ENCODE peak calls at places on chromosomes 7 and 10, in four cellular contexts. M is cardiac muscle cell; H is BJ; J is CD4-positive, alpha-beta memory T cell. C is an unnamed sample. For H3K27me3, the result is how much of the 10 kb centered on the place peaks cover.

GRCh38 chr7:2040893-2041270 is 191.9 kb downstream of the MAD1L1 start:
- DNase-seq in J (no peak), M (no peak), H (no peak), C (no peak)

GRCh38 chr7:81638216-81638615 is 131.6 kb downstream of the HGF start:
- DNase-seq in J (no peak), H (peak), M (no peak), C (no peak)

GRCh38 chr10:55305281-55305680 is 504.2 kb upstream of the PCDH15 start:
- DNase-seq in M (no peak), H (no peak), J (no peak), C (no peak)

GRCh38 chr10:47314416-47314970 is 7.8 kb upstream of the GDF2 start:
- DNase-seq in M (no peak), H (no peak), J (no peak), C (no peak)

GRCh38 chr10:88657901-88658300 is 6.3 kb upstream of the LIPF start:
- DNase-seq in M (no peak), H (no peak), J (no peak), C (no peak)

GRCh38 chr7:80240265-80241025 is 105.8 kb downstream of the GNAI1 start:
- DNase-seq in J (no peak), M (no peak), H (no peak), C (no peak)

GRCh38 chr7:3301831-3302618 is 973 bp downstream of the SDK1 start:
- DNase-seq in H (no peak), M (peak), J (peak), C (no peak)

GRCh38 chr10:12444981-12445700 is 95.8 kb downstream of the CAMK1D start:
- DNase-seq in H (no peak), J (no peak), M (no peak), C (no peak)

GRCh38 chr7:74051629-74052410 is 23.8 kb downstream of the ELN start:
- DNase-seq in H (no peak), M (peak), J (no peak), C (no peak)

GRCh38 chr10:14926722-14927416 is 27.0 kb downstream of the DCLRE1C start:
- DNase-seq in M (no peak), J (no peak), H (no peak), C (no peak)

GRCh38 chr10:59234814-59235429 is 58.5 kb downstream of the PHYHIPL start:
- DNase-seq in H (peak), J (no peak), M (peak), C (peak)

GRCh38 chr7:126529833-126530232 is 722.9 kb downstream of the GRM8 start:
- DNase-seq in H (no peak), M (no peak), J (no peak), C (no peak)

GRCh38 chr7:128455556-128456254 is at the start of gene HILPDA:
- DNase-seq in J (peak), H (peak), M (peak), C (peak)

GRCh38 chr7:110534241-110534931 is 556.5 kb upstream of the LRRN3 start:
- DNase-seq in J (no peak), H (no peak), M (peak), C (peak)

GRCh38 chr7:121369462-121369861 is 26.6 kb downstream of the FAM3C start:
- DNase-seq in J (no peak), H (no peak), M (no peak), C (no peak)

GRCh38 chr7:43834463-43835251 is 34.7 kb downstream of the MRPS24 start:
- DNase-seq in J (peak), M (no peak), H (no peak), C (no peak)

GRCh38 chr10:121540773-121541395 is 57.4 kb downstream of the FGFR2 start:
- DNase-seq in M (no peak), J (no peak), H (no peak), C (no peak)

GRCh38 chr7:51102828-51103227 is 213.8 kb downstream of the COBL start:
- DNase-seq in M (no peak), H (no peak), J (no peak), C (no peak)

GRCh38 chr10:42769653-42770052 is 12.9 kb upstream of the BMS1 start:
- DNase-seq in M (no peak), J (no peak), H (no peak), C (no peak)

GRCh38 chr10:84654671-84655070 is 326.3 kb downstream of the CCSER2 start:
- DNase-seq in H (no peak), M (no peak), J (no peak), C (no peak)

GRCh38 chr7:151412318-151412717 is 2.5 kb upstream of the WDR86 start:
- DNase-seq in J (no peak), M (no peak), H (no peak), C (no peak)

GRCh38 chr7:151411551-151411950 is 1.7 kb upstream of the WDR86 start:
- DNase-seq in M (no peak), H (no peak), J (no peak), C (no peak)

GRCh38 chr7:151408839-151409554 is 841 bp downstream of the WDR86 start:
- DNase-seq in H (no peak), J (peak), M (peak), C (no peak)

GRCh38 chr7:151409555-151410404 is at the start of gene WDR86:
- DNase-seq in H (no peak), M (peak), J (peak), C (no peak)

DNA sequence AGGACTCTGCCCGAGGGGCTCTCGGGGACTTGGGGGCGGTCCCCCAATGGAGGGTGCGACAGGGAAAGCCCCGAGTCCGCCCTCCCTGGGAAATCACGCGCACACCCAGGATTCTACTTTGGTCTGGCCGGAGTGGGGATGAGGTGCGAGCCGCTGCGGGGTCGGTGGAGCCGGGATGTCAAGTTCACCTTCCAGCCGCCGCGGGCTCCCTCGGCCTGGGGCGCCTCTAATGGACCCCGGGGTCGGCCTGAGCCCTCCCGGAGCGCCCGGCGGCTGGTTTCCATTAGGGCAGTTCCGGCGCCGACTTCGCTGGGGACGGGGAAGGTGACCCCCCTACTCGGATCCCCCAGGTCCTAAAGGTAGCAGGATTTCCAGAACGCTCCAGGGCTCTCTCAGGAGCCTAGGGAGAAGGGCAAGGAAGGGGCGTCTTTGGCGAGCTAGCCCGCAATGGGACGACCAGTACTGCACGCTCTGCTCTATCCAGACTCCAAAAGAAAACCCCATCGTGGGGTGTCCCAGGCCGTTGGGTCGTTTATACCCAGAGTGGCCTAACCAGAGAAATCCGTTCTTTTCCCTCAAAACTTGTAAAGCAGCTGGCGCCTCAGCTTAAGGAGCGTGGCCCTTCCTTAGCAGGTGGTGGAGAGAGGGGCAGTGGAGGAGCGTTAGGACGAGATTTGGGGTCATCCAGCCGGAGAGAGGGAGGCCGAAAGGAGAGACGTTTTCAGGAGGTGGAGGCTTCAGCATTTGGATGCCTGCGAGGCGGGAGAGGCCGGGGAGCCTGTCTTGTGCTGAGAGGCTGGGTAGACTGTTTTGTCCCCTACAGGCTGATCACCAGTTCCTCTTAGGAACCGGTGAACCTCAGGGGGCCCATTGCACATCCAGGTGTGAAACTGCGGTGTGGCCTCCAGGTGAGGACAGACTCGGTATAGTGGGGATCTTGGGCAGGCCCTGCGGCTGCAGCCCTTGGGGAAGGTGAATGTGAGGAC is 860 bp upstream of the WDR86 start:
- DNase-seq in H (no peak), J (peak), M (peak), C (no peak)
- H3K27me3 ChIP-seq in H (under half), J (under half), M (under half), C (half or more)

DNA sequence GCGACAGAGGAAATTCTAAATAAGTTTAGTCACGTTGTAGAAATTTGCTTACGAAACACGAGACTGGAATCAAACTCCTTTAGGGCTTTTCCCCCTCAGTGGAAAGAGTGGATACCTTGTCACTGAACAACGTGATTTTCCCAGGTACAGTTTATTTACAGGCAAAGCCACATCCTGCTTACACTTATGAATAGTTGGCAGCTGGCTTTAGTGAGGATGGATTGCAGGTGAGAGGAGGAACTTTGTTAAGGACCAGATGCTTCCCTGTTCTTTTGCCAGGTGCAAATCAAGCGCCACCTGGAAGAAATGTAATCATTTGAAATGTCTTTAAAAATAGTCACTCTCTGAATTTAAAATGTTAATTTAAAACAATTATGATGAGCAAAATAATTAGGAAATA is 282.4 kb downstream of the ADARB2 start:
- DNase-seq in H (no peak), M (no peak), J (no peak), C (no peak)
- H3K4me3 ChIP-seq in H (no peak), M (no peak), J (no peak), C (no peak)

GRCh38 chr10:44971419-44971818 is 7.2 kb downstream of the DEPP1 start:
- DNase-seq in M (no peak), H (no peak), J (no peak), C (no peak)
- H3K27me3 ChIP-seq in M (under half), H (under half), J (under half), C (under half)

GRCh38 chr10:114499120-114499519 is 94.8 kb upstream of the AFAP1L2 start:
- DNase-seq in M (no peak), J (no peak), H (no peak), C (no peak)
- H3K4me3 ChIP-seq in M (no peak), J (no peak), H (no peak), C (no peak)